ENCODE peak calls at places on chromosomes 2 and 18, in ten cellular contexts. Y, F, L, H, E, M, B, C, P and A are unnamed samples.

GRCh38 chr2:11699686-11700670 is 30.0 kb upstream of the NTSR2 start:
- DNase-seq in E (no peak), C (no peak), P (no peak), H (no peak), F (no peak), Y (no peak), L (no peak), M (no peak), B (no peak), A (no peak)

GRCh38 chr2:9946076-9946475 is 5.4 kb upstream of the GRHL1 start:
- DNase-seq in H (no peak), P (no peak), C (no peak), Y (no peak), L (no peak), M (no peak), F (no peak), B (no peak), E (no peak), A (no peak)

GRCh38 chr2:58553937-58554336 is 312.8 kb upstream of the FANCL start:
- DNase-seq in M (no peak), P (no peak), F (peak), C (no peak), Y (no peak), H (no peak), E (no peak), L (peak), B (peak), A (no peak)

GRCh38 chr18:78991446-78991845 is 11.8 kb downstream of the SALL3 start:
- DNase-seq in H (no peak), F (no peak), E (no peak), Y (no peak), M (no peak), L (no peak), C (no peak), B (no peak), P (no peak), A (no peak)

GRCh38 chr18:6982398-6982797 is 135.2 kb downstream of the LAMA1 start:
- DNase-seq in P (no peak), E (no peak), L (no peak), H (no peak), Y (no peak), F (no peak), C (no peak), M (no peak), B (no peak), A (no peak)

GRCh38 chr2:46364797-46365457 is 67.7 kb downstream of the EPAS1 start:
- DNase-seq in Y (no peak), L (peak), F (peak), B (peak), M (peak), H (peak), E (peak), C (no peak), P (no peak), A (peak)

GRCh38 chr2:7745369-7745768 is 828.2 kb downstream of the RNF144A start:
- DNase-seq in L (peak), H (no peak), F (no peak), E (no peak), C (no peak), P (no peak), M (no peak), Y (no peak), B (no peak), A (no peak)

GRCh38 chr2:20625491-20625919 is 25.4 kb downstream of the HS1BP3 start:
- DNase-seq in E (no peak), L (no peak), M (peak), C (no peak), P (peak), H (no peak), B (no peak), F (no peak), Y (peak), A (no peak)

GRCh38 chr2:206004004-206004693 is 81.8 kb downstream of the INO80D start:
- DNase-seq in E (no peak), M (no peak), P (no peak), Y (no peak), L (peak), F (peak), H (peak), C (no peak), B (peak), A (no peak)

GRCh38 chr2:102841107-102841840 is 79.4 kb downstream of the TMEM182 start:
- DNase-seq in F (peak), B (peak), L (peak), M (peak), C (no peak), Y (no peak), P (no peak), H (peak), E (peak), A (peak)

GRCh38 chr2:170425291-170425751 is 247.4 kb downstream of the MYO3B start:
- DNase-seq in H (no peak), E (no peak), C (no peak), B (no peak), P (no peak), Y (no peak), F (no peak), M (no peak), L (peak), A (no peak)

GRCh38 chr2:55620123-55620779 is 2.8 kb upstream of the PPP4R3B start:
- DNase-seq in B (peak), C (no peak), H (peak), M (no peak), L (peak), F (peak), Y (no peak), P (no peak), E (no peak), A (no peak)

GRCh38 chr18:51091270-51091669 is 61.3 kb downstream of the SMAD4 start:
- DNase-seq in M (no peak), C (no peak), B (no peak), H (no peak), Y (no peak), P (no peak), E (no peak), L (no peak), F (no peak), A (no peak)

GRCh38 chr2:132871829-132872228 is 201.8 kb upstream of the LYPD1 start:
- DNase-seq in P (no peak), B (no peak), L (no peak), F (peak), H (no peak), Y (no peak), C (no peak), M (no peak), E (no peak), A (no peak)

GRCh38 chr2:100796499-100797100 is 23.3 kb upstream of the NPAS2 start:
- DNase-seq in E (no peak), F (no peak), B (no peak), Y (no peak), P (no peak), M (no peak), L (no peak), H (no peak), C (no peak), A (no peak)

GRCh38 chr2:99821039-99821438 is 321.4 kb downstream of the AFF3 start:
- DNase-seq in F (peak), P (no peak), M (no peak), Y (no peak), E (no peak), H (no peak), L (no peak), C (no peak), B (no peak), A (no peak)

GRCh38 chr2:45004569-45005181 is 4.6 kb downstream of the SIX2 start:
- DNase-seq in E (no peak), Y (no peak), B (no peak), C (no peak), F (no peak), M (no peak), P (no peak), L (no peak), H (no peak), A (no peak)

GRCh38 chr2:169047253-169048250 is 16.4 kb upstream of the ABCB11 start:
- DNase-seq in Y (no peak), E (no peak), L (no peak), F (no peak), M (no peak), B (no peak), H (no peak), C (no peak), P (no peak), A (no peak)

GRCh38 chr18:79544386-79544963 is 135.1 kb upstream of the CTDP1 start:
- DNase-seq in F (no peak), C (no peak), E (no peak), B (no peak), M (no peak), L (no peak), P (no peak), Y (peak), H (no peak), A (no peak)

GRCh38 chr2:210267698-210268097 is 42.5 kb upstream of the ACADL start:
- DNase-seq in B (no peak), M (no peak), F (no peak), H (no peak), L (no peak), C (no peak), P (no peak), Y (no peak), E (no peak), A (no peak)

GRCh38 chr2:190468814-190469569 is 60.8 kb downstream of the MFSD6 start:
- DNase-seq in E (no peak), P (peak), C (no peak), M (peak), L (peak), B (peak), Y (no peak), H (peak), F (peak), A (peak)

GRCh38 chr2:234258562-234259141 is 208.2 kb downstream of the SPP2 start:
- DNase-seq in P (no peak), M (no peak), F (no peak), H (no peak), L (peak), E (no peak), C (no peak), Y (no peak), B (no peak), A (peak)